ENCODE peak calls at places on chromosomes 12 and 14, in four cellular contexts. One of them, this sample, is unnamed.

GRCh38 chr14:29652586-29652985 is 275.1 kb downstream of the PRKD1 start:
- DNase-seq in choroid plexus epithelial cell: peak
- DNase-seq in T-helper 9 cell: no peak
- DNase-seq in amygdala: no peak
- DNase-seq in this sample: no peak

GRCh38 chr14:36859119-36859518 is 197.5 kb downstream of the PAX9 start:
- DNase-seq in choroid plexus epithelial cell: no peak
- DNase-seq in T-helper 9 cell: no peak
- DNase-seq in amygdala: no peak
- DNase-seq in this sample: no peak

GRCh38 chr12:6312529-6313325 is 2.2 kb downstream of the PLEKHG6 start:
- DNase-seq in amygdala: no peak
- DNase-seq in T-helper 9 cell: no peak
- DNase-seq in choroid plexus epithelial cell: peak
- DNase-seq in this sample: peak

GRCh38 chr14:91383439-91383838 is 34.2 kb downstream of the CCDC88C start:
- DNase-seq in choroid plexus epithelial cell: no peak
- DNase-seq in amygdala: no peak
- DNase-seq in T-helper 9 cell: no peak
- DNase-seq in this sample: no peak

GRCh38 chr14:52900731-52901130 is 50.1 kb downstream of the FERMT2 start:
- DNase-seq in T-helper 9 cell: no peak
- DNase-seq in amygdala: no peak
- DNase-seq in choroid plexus epithelial cell: no peak
- DNase-seq in this sample: no peak

GRCh38 chr14:22850944-22851790 is 14.8 kb downstream of the MMP14 start:
- DNase-seq in amygdala: peak
- DNase-seq in choroid plexus epithelial cell: peak
- DNase-seq in T-helper 9 cell: no peak
- DNase-seq in this sample: peak

GRCh38 chr12:124171231-124171985 is 123.5 kb upstream of the RFLNA start:
- DNase-seq in choroid plexus epithelial cell: no peak
- DNase-seq in T-helper 9 cell: no peak
- DNase-seq in amygdala: no peak
- DNase-seq in this sample: no peak

GRCh38 chr14:72716471-72716870 is 177.4 kb downstream of the DPF3 start:
- DNase-seq in amygdala: no peak
- DNase-seq in T-helper 9 cell: no peak
- DNase-seq in choroid plexus epithelial cell: no peak
- DNase-seq in this sample: no peak